ENCODE peak calls at places on chromosomes 7 and 10, in seven cellular contexts. One of them, this sample, is unnamed.
A peak's percentile ranks its signal among the peaks of the same experiment; 100 is the strongest.

GRCh38 chr10:96764345-96764744 is 44.0 kb upstream of the PIK3AP1 start:
- DNase-seq in BJ: no peak
- DNase-seq in gastrocnemius medialis: no peak
- DNase-seq in heart right ventricle: no peak
- DNase-seq in cardiac fibroblast: no peak
- DNase-seq in brain microvascular endothelial cell: no peak
- DNase-seq in astrocyte of the spinal cord: no peak
- DNase-seq in this sample: no peak

GRCh38 chr10:47457528-47457820 is 26.4 kb downstream of the ANXA8 start:
- DNase-seq in BJ: no peak
- DNase-seq in gastrocnemius medialis: no peak
- DNase-seq in heart right ventricle: no peak
- DNase-seq in cardiac fibroblast: no peak
- DNase-seq in brain microvascular endothelial cell: no peak
- DNase-seq in astrocyte of the spinal cord: no peak
- DNase-seq in this sample: no peak

GRCh38 chr7:158494162-158494586 is 93.4 kb downstream of the PTPRN2 start:
- DNase-seq in BJ: no peak
- DNase-seq in gastrocnemius medialis: no peak
- DNase-seq in heart right ventricle: no peak
- DNase-seq in cardiac fibroblast: no peak
- DNase-seq in brain microvascular endothelial cell: no peak
- DNase-seq in astrocyte of the spinal cord: no peak
- DNase-seq in this sample: no peak

GRCh38 chr10:3783313-3783689 is 1.7 kb downstream of the KLF6 start:
- DNase-seq in BJ: no peak
- DNase-seq in gastrocnemius medialis: no peak
- DNase-seq in heart right ventricle: peak; percentile 49
- DNase-seq in cardiac fibroblast: no peak
- DNase-seq in brain microvascular endothelial cell: peak; percentile 50
- DNase-seq in astrocyte of the spinal cord: no peak
- DNase-seq in this sample: peak; percentile 67

GRCh38 chr10:19817251-19818046 is 1.2 kb downstream of the PLXDC2 start:
- DNase-seq in BJ: no peak
- DNase-seq in gastrocnemius medialis: no peak
- DNase-seq in heart right ventricle: peak; percentile 35
- DNase-seq in cardiac fibroblast: no peak
- DNase-seq in brain microvascular endothelial cell: no peak
- DNase-seq in astrocyte of the spinal cord: no peak
- DNase-seq in this sample: peak; percentile 27

GRCh38 chr7:151699147-151699546 is 177.8 kb downstream of the PRKAG2 start:
- DNase-seq in BJ: no peak
- DNase-seq in gastrocnemius medialis: no peak
- DNase-seq in heart right ventricle: no peak
- DNase-seq in cardiac fibroblast: peak; percentile 84
- DNase-seq in brain microvascular endothelial cell: peak; percentile 99
- DNase-seq in astrocyte of the spinal cord: peak; percentile 98
- DNase-seq in this sample: no peak

GRCh38 chr7:2237109-2237602 is 4.4 kb upstream of the MAD1L1 start:
- DNase-seq in BJ: no peak
- DNase-seq in gastrocnemius medialis: peak; percentile 37
- DNase-seq in heart right ventricle: no peak
- DNase-seq in cardiac fibroblast: no peak
- DNase-seq in brain microvascular endothelial cell: no peak
- DNase-seq in astrocyte of the spinal cord: no peak
- DNase-seq in this sample: peak; percentile 64

GRCh38 chr10:103884681-103885139 is 29.3 kb upstream of the SH3PXD2A start:
- DNase-seq in BJ: no peak
- DNase-seq in gastrocnemius medialis: no peak
- DNase-seq in heart right ventricle: no peak
- DNase-seq in cardiac fibroblast: peak; percentile 81
- DNase-seq in brain microvascular endothelial cell: peak; percentile 61
- DNase-seq in astrocyte of the spinal cord: peak; percentile 57
- DNase-seq in this sample: no peak

GRCh38 chr10:5614081-5614721 is 52.2 kb downstream of the ASB13 start:
- DNase-seq in BJ: no peak
- DNase-seq in gastrocnemius medialis: no peak
- DNase-seq in heart right ventricle: no peak
- DNase-seq in cardiac fibroblast: no peak
- DNase-seq in brain microvascular endothelial cell: no peak
- DNase-seq in astrocyte of the spinal cord: peak; percentile 56
- DNase-seq in this sample: peak; percentile 48

GRCh38 chr7:51234139-51234538 is 82.5 kb downstream of the COBL start:
- DNase-seq in BJ: no peak
- DNase-seq in gastrocnemius medialis: peak; percentile 97
- DNase-seq in heart right ventricle: peak; percentile 29
- DNase-seq in cardiac fibroblast: no peak
- DNase-seq in brain microvascular endothelial cell: no peak
- DNase-seq in astrocyte of the spinal cord: no peak
- DNase-seq in this sample: no peak

GRCh38 chr10:22002531-22003110 is 909 bp downstream of the DNAJC1 start:
- DNase-seq in BJ: no peak
- DNase-seq in gastrocnemius medialis: no peak
- DNase-seq in heart right ventricle: no peak
- DNase-seq in cardiac fibroblast: peak; percentile 78
- DNase-seq in brain microvascular endothelial cell: peak; percentile 37
- DNase-seq in astrocyte of the spinal cord: peak; percentile 65
- DNase-seq in this sample: no peak

GRCh38 chr10:22003111-22003963 is at the start of gene DNAJC1:
- DNase-seq in BJ: peak; percentile 47
- DNase-seq in gastrocnemius medialis: peak; percentile 92
- DNase-seq in heart right ventricle: peak; percentile 99
- DNase-seq in cardiac fibroblast: peak; percentile 94
- DNase-seq in brain microvascular endothelial cell: peak; percentile 93
- DNase-seq in astrocyte of the spinal cord: peak; percentile 93
- DNase-seq in this sample: peak; percentile 98

GRCh38 chr10:22006379-22006884 is 2.9 kb upstream of the DNAJC1 start:
- DNase-seq in BJ: no peak
- DNase-seq in gastrocnemius medialis: no peak
- DNase-seq in heart right ventricle: no peak
- DNase-seq in cardiac fibroblast: no peak
- DNase-seq in brain microvascular endothelial cell: no peak
- DNase-seq in astrocyte of the spinal cord: no peak
- DNase-seq in this sample: no peak

GRCh38 chr10:22005763-22006162 is 2.2 kb upstream of the DNAJC1 start:
- DNase-seq in BJ: no peak
- DNase-seq in gastrocnemius medialis: no peak
- DNase-seq in heart right ventricle: no peak
- DNase-seq in cardiac fibroblast: no peak
- DNase-seq in brain microvascular endothelial cell: no peak
- DNase-seq in astrocyte of the spinal cord: no peak
- DNase-seq in this sample: no peak

GRCh38 chr10:22003964-22004281 is 393 bp upstream of the DNAJC1 start:
- DNase-seq in BJ: no peak
- DNase-seq in gastrocnemius medialis: no peak
- DNase-seq in heart right ventricle: no peak
- DNase-seq in cardiac fibroblast: no peak
- DNase-seq in brain microvascular endothelial cell: no peak
- DNase-seq in astrocyte of the spinal cord: no peak
- DNase-seq in this sample: no peak
- H3K4me3 ChIP-seq in BJ: peak overlapping the region; percentile 98
- H3K4me3 ChIP-seq in gastrocnemius medialis: peak overlapping the region; percentile 74
- H3K4me3 ChIP-seq in heart right ventricle: peak overlapping the region; percentile 71
- H3K4me3 ChIP-seq in cardiac fibroblast: peak overlapping the region; percentile 88
- H3K4me3 ChIP-seq in brain microvascular endothelial cell: peak overlapping the region; percentile 92
- H3K4me3 ChIP-seq in astrocyte of the spinal cord: peak overlapping the region; percentile 92
- H3K4me3 ChIP-seq in this sample: peak overlapping the region; percentile 71

GRCh38 chr10:113071446-113071845 is 121.4 kb downstream of the TCF7L2 start:
- DNase-seq in BJ: no peak
- DNase-seq in gastrocnemius medialis: no peak
- DNase-seq in heart right ventricle: peak; percentile 76
- DNase-seq in cardiac fibroblast: no peak
- DNase-seq in brain microvascular endothelial cell: no peak
- DNase-seq in astrocyte of the spinal cord: no peak
- DNase-seq in this sample: peak; percentile 84

GRCh38 chr10:113069595-113069994 is 119.5 kb downstream of the TCF7L2 start:
- DNase-seq in BJ: no peak
- DNase-seq in gastrocnemius medialis: no peak
- DNase-seq in heart right ventricle: no peak
- DNase-seq in cardiac fibroblast: no peak
- DNase-seq in brain microvascular endothelial cell: peak; percentile 85
- DNase-seq in astrocyte of the spinal cord: peak; percentile 68
- DNase-seq in this sample: no peak

GRCh38 chr10:113078282-113078907 is 128.3 kb downstream of the TCF7L2 start:
- DNase-seq in BJ: no peak
- DNase-seq in gastrocnemius medialis: no peak
- DNase-seq in heart right ventricle: no peak
- DNase-seq in cardiac fibroblast: no peak
- DNase-seq in brain microvascular endothelial cell: no peak
- DNase-seq in astrocyte of the spinal cord: no peak
- DNase-seq in this sample: no peak

GRCh38 chr10:113076949-113077348 is 126.9 kb downstream of the TCF7L2 start:
- DNase-seq in BJ: no peak
- DNase-seq in gastrocnemius medialis: no peak
- DNase-seq in heart right ventricle: no peak
- DNase-seq in cardiac fibroblast: no peak
- DNase-seq in brain microvascular endothelial cell: no peak
- DNase-seq in astrocyte of the spinal cord: no peak
- DNase-seq in this sample: no peak

GRCh38 chr10:113073549-113074189 is 123.6 kb downstream of the TCF7L2 start:
- DNase-seq in BJ: peak; percentile 78
- DNase-seq in gastrocnemius medialis: peak; percentile 31
- DNase-seq in heart right ventricle: peak; percentile 54
- DNase-seq in cardiac fibroblast: peak; percentile 96
- DNase-seq in brain microvascular endothelial cell: peak; percentile 96
- DNase-seq in astrocyte of the spinal cord: peak; percentile 98
- DNase-seq in this sample: peak; percentile 84
- H3K4me3 ChIP-seq in BJ: no peak overlapping the region
- H3K4me3 ChIP-seq in gastrocnemius medialis: no peak overlapping the region
- H3K4me3 ChIP-seq in heart right ventricle: no peak overlapping the region
- H3K4me3 ChIP-seq in cardiac fibroblast: peak overlapping the region; percentile 10
- H3K4me3 ChIP-seq in brain microvascular endothelial cell: no peak overlapping the region
- H3K4me3 ChIP-seq in astrocyte of the spinal cord: no peak overlapping the region
- H3K4me3 ChIP-seq in this sample: no peak overlapping the region

GRCh38 chr10:79072041-79072441 is 3.3 kb downstream of the ZMIZ1 start:
- DNase-seq in BJ: no peak
- DNase-seq in gastrocnemius medialis: no peak
- DNase-seq in heart right ventricle: no peak
- DNase-seq in cardiac fibroblast: no peak
- DNase-seq in brain microvascular endothelial cell: no peak
- DNase-seq in astrocyte of the spinal cord: no peak
- DNase-seq in this sample: no peak

GRCh38 chr10:79070611-79071534 is 2.1 kb downstream of the ZMIZ1 start:
- DNase-seq in BJ: no peak
- DNase-seq in gastrocnemius medialis: peak; percentile 97
- DNase-seq in heart right ventricle: peak; percentile 90
- DNase-seq in cardiac fibroblast: peak; percentile 83
- DNase-seq in brain microvascular endothelial cell: peak; percentile 45
- DNase-seq in astrocyte of the spinal cord: peak; percentile 76
- DNase-seq in this sample: peak; percentile 95

GRCh38 chr10:79070091-79070610 is 1.4 kb downstream of the ZMIZ1 start:
- DNase-seq in BJ: no peak
- DNase-seq in gastrocnemius medialis: no peak
- DNase-seq in heart right ventricle: peak; percentile 64
- DNase-seq in cardiac fibroblast: no peak
- DNase-seq in brain microvascular endothelial cell: no peak
- DNase-seq in astrocyte of the spinal cord: no peak
- DNase-seq in this sample: peak; percentile 71

GRCh38 chr10:79072994-79073654 is 4.4 kb downstream of the ZMIZ1 start:
- DNase-seq in BJ: no peak
- DNase-seq in gastrocnemius medialis: no peak
- DNase-seq in heart right ventricle: no peak
- DNase-seq in cardiac fibroblast: no peak
- DNase-seq in brain microvascular endothelial cell: no peak
- DNase-seq in astrocyte of the spinal cord: no peak
- DNase-seq in this sample: no peak

DNA sequence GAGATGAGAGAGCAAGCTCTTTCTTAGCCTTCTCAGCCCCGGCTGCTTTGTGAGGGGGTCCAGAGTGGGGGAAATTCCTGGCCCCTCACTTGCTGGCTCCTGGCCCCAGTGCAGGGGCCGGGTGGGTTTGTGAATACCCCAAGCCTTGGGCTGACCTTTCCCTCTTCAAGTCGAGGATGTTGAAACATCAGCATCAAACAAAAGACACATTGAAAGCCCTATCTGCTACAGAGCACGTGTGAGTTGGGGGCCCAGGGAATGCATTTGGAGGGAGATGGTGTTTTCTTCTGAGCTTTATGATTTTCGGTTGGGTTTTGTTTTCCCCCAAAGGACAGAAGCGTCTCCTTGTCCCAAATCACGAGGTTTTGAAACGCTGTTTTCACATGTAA is 2.8 kb downstream of the ZMIZ1 start:
- DNase-seq in BJ: no peak
- DNase-seq in gastrocnemius medialis: no peak
- DNase-seq in heart right ventricle: no peak
- DNase-seq in cardiac fibroblast: no peak
- DNase-seq in brain microvascular endothelial cell: no peak
- DNase-seq in astrocyte of the spinal cord: no peak
- DNase-seq in this sample: no peak
- H3K4me3 ChIP-seq in BJ: peak overlapping the region; percentile 93
- H3K4me3 ChIP-seq in gastrocnemius medialis: peak overlapping the region; percentile 88
- H3K4me3 ChIP-seq in heart right ventricle: peak overlapping the region; percentile 98
- H3K4me3 ChIP-seq in cardiac fibroblast: peak overlapping the region; percentile 72
- H3K4me3 ChIP-seq in brain microvascular endothelial cell: peak overlapping the region; percentile 91
- H3K4me3 ChIP-seq in astrocyte of the spinal cord: peak overlapping the region; percentile 89
- H3K4me3 ChIP-seq in this sample: peak overlapping the region; percentile 90

GRCh38 chr10:6920072-6921019 is 340.3 kb upstream of the PRKCQ start:
- DNase-seq in BJ: no peak
- DNase-seq in gastrocnemius medialis: peak; percentile 15
- DNase-seq in heart right ventricle: peak; percentile 62
- DNase-seq in cardiac fibroblast: peak; percentile 12
- DNase-seq in brain microvascular endothelial cell: peak; percentile 32
- DNase-seq in astrocyte of the spinal cord: peak; percentile 55
- DNase-seq in this sample: peak; percentile 70
- H3K4me3 ChIP-seq in BJ: no peak overlapping the region
- H3K4me3 ChIP-seq in gastrocnemius medialis: no peak overlapping the region
- H3K4me3 ChIP-seq in heart right ventricle: no peak overlapping the region
- H3K4me3 ChIP-seq in cardiac fibroblast: no peak overlapping the region
- H3K4me3 ChIP-seq in brain microvascular endothelial cell: no peak overlapping the region
- H3K4me3 ChIP-seq in astrocyte of the spinal cord: no peak overlapping the region
- H3K4me3 ChIP-seq in this sample: no peak overlapping the region

GRCh38 chr7:87038993-87039716 is 20.3 kb downstream of the ELAPOR2 start:
- DNase-seq in BJ: no peak
- DNase-seq in gastrocnemius medialis: no peak
- DNase-seq in heart right ventricle: no peak
- DNase-seq in cardiac fibroblast: no peak
- DNase-seq in brain microvascular endothelial cell: no peak
- DNase-seq in astrocyte of the spinal cord: no peak
- DNase-seq in this sample: no peak
- H3K4me3 ChIP-seq in BJ: peak overlapping the region; percentile 23
- H3K4me3 ChIP-seq in gastrocnemius medialis: peak overlapping the region; percentile 31
- H3K4me3 ChIP-seq in heart right ventricle: peak overlapping the region; percentile 43
- H3K4me3 ChIP-seq in cardiac fibroblast: peak overlapping the region; percentile 35
- H3K4me3 ChIP-seq in brain microvascular endothelial cell: peak overlapping the region; percentile 35
- H3K4me3 ChIP-seq in astrocyte of the spinal cord: peak overlapping the region; percentile 29
- H3K4me3 ChIP-seq in this sample: peak overlapping the region; percentile 1

GRCh38 chr10:12588091-12588850 is 238.9 kb downstream of the CAMK1D start:
- DNase-seq in BJ: peak; percentile 25
- DNase-seq in gastrocnemius medialis: no peak
- DNase-seq in heart right ventricle: no peak
- DNase-seq in cardiac fibroblast: no peak
- DNase-seq in brain microvascular endothelial cell: no peak
- DNase-seq in astrocyte of the spinal cord: no peak
- DNase-seq in this sample: no peak
- H3K4me3 ChIP-seq in BJ: no peak overlapping the region
- H3K4me3 ChIP-seq in gastrocnemius medialis: no peak overlapping the region
- H3K4me3 ChIP-seq in heart right ventricle: no peak overlapping the region
- H3K4me3 ChIP-seq in cardiac fibroblast: no peak overlapping the region
- H3K4me3 ChIP-seq in brain microvascular endothelial cell: no peak overlapping the region
- H3K4me3 ChIP-seq in astrocyte of the spinal cord: no peak overlapping the region
- H3K4me3 ChIP-seq in this sample: no peak overlapping the region

GRCh38 chr10:52326382-52326781 is 12.3 kb downstream of the DKK1 start:
- DNase-seq in BJ: no peak
- DNase-seq in gastrocnemius medialis: no peak
- DNase-seq in heart right ventricle: no peak
- DNase-seq in cardiac fibroblast: no peak
- DNase-seq in brain microvascular endothelial cell: no peak
- DNase-seq in astrocyte of the spinal cord: no peak
- DNase-seq in this sample: no peak
- H3K4me3 ChIP-seq in BJ: no peak overlapping the region
- H3K4me3 ChIP-seq in gastrocnemius medialis: no peak overlapping the region
- H3K4me3 ChIP-seq in heart right ventricle: no peak overlapping the region
- H3K4me3 ChIP-seq in cardiac fibroblast: no peak overlapping the region
- H3K4me3 ChIP-seq in brain microvascular endothelial cell: no peak overlapping the region
- H3K4me3 ChIP-seq in astrocyte of the spinal cord: no peak overlapping the region
- H3K4me3 ChIP-seq in this sample: no peak overlapping the region